ENCODE peak calls at places on chromosome 21, in nine cellular contexts. R is prostate gland, O is testis, Q is lung, C is psoas muscle, X is fibroblast of villous mesenchyme, H is body of pancreas, I is suprapubic skin, N is HCT116. Z is an unnamed sample.
A peak's percentile ranks its signal among the peaks of the same experiment; 100 is the strongest.

GRCh38 chr21:14707265-14708020 is 161.3 kb upstream of the SAMSN1 start:
- DNase-seq in C (no peak), N (no peak), H (no peak), Q (no peak), O (no peak), X (no peak), R (no peak), I (no peak), Z (no peak)

GRCh38 chr21:20311388-20311787 is 686.8 kb upstream of the NCAM2 start:
- DNase-seq in X (no peak), I (no peak), O (no peak), C (no peak), Q (no peak), H (no peak), R (no peak), N (no peak), Z (no peak)

GRCh38 chr21:35423694-35424093 is 374.6 kb upstream of the RUNX1 start:
- DNase-seq in R (no peak), O (no peak), Q (no peak), C (no peak), H (no peak), X (no peak), I (no peak), N (no peak), Z (no peak)

GRCh38 chr21:26445440-26445839 is 127.6 kb downstream of the CYYR1 start:
- DNase-seq in N (no peak), Q (no peak), I (no peak), C (no peak), R (no peak), H (no peak), X (no peak), O (no peak), Z (no peak)

GRCh38 chr21:33943293-33943692 is 27.7 kb upstream of the ATP5PO start:
- DNase-seq in O (no peak), X (no peak), R (no peak), Q (no peak), C (no peak), H (no peak), N (no peak), I (no peak), Z (no peak)

GRCh38 chr21:30443226-30443625 is 3.2 kb downstream of the KRTAP15-1 start:
- DNase-seq in X (no peak), C (no peak), N (no peak), I (no peak), Q (no peak), O (no peak), R (no peak), H (no peak), Z (no peak)

GRCh38 chr21:25571726-25572121 is 35.6 kb downstream of the MRPL39 start:
- DNase-seq in Q (no peak), I (no peak), C (no peak), O (no peak), H (no peak), N (no peak), X (no peak), R (no peak), Z (no peak)

GRCh38 chr21:37087188-37087587 is 14.1 kb downstream of the TTC3 start:
- DNase-seq in C (no peak), I (no peak), O (peak; percentile 51), R (no peak), Q (no peak), X (peak; percentile 75), H (peak; percentile 24), N (peak; percentile 29), Z (no peak)

GRCh38 chr21:33931799-33932390 is 16.3 kb upstream of the ATP5PO start:
- DNase-seq in N (no peak), I (no peak), O (no peak), C (no peak), H (no peak), X (peak; percentile 60), Q (no peak), R (no peak), Z (no peak)

DNA sequence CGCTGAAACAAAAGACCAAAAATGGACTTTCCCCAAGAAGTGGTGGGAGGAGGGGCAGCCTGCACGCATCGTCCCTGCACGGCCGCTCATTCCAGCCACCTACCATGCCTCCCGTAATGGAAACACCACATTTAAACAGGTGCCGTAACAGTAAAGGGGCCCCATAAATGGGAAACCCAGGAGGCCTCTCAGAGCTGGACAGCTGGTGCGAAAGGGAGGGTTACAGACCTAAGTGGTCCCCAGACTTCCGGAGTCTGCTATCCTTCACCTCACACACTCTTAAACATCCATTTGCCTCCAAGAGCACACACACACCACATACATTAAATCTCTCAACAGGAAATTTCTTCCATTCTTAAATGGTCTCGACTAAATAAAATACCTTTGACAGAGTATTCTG is 120.7 kb upstream of the SOD1 start:
- DNase-seq in X (no peak), I (no peak), N (no peak), O (no peak), R (no peak), Q (no peak), H (no peak), C (no peak), Z (no peak)
- TF ChIP-seq CTCF in X (no peak), I (no peak), N (no peak), O (no peak), R (no peak), Q (no peak), H (no peak), C (no peak), Z (no peak)

DNA sequence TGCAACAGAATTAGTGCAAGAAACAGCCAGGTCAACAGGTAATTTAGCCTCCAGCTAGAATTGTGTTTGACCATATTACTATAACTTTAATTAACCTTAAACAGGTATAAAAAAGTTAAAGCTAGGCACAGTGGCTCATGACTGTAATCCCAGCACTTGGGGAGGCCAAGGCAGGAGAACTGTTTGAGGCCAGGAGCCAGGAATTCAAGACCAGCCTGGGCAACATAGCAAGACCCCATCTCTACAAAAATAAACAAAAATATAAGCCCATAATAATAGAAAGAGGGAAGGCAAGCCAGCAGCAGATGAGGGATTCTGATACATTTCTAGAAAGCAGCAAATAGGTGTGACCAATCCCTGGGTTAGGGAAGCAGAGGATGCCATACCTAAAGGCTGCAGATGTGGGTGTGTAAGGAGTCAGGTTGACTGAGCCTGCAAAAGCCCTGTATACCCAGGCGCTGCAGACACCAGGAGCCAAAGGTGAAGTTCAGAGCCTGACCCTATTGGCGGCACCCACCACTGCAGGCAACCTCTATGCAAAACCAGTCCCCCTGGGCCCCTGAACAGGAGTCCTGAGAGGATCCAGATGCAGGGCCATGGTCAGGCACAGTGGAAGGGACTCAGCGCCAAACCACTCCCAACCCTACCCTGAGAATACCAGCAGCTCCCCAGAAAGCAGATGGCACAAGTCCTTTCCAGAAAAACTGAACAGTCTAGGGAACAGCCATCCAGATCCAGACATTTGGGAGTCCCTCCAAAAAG is 19.3 kb upstream of the LSS start:
- DNase-seq in C (no peak), X (no peak), O (no peak), H (no peak), Q (no peak), R (no peak), I (peak; percentile 13), N (no peak), Z (no peak)
- H3K4me3 ChIP-seq in C (no peak overlapping the region), X (no peak overlapping the region), O (no peak overlapping the region), H (no peak overlapping the region), Q (no peak overlapping the region), R (no peak overlapping the region), I (no peak overlapping the region), N (no peak overlapping the region), Z (no peak overlapping the region)

GRCh38 chr21:39474545-39474944 is 22.8 kb downstream of the SH3BGR start:
- DNase-seq in X (no peak), H (no peak), C (no peak), Q (no peak), R (no peak), I (no peak), O (no peak), N (no peak), Z (no peak)

GRCh38 chr21:39472211-39472610 is 20.4 kb downstream of the SH3BGR start:
- DNase-seq in H (no peak), X (no peak), N (no peak), C (no peak), Q (no peak), O (no peak), I (no peak), R (no peak), Z (no peak)

GRCh38 chr21:39471598-39471997 is 19.8 kb downstream of the SH3BGR start:
- DNase-seq in H (no peak), X (no peak), I (no peak), Q (no peak), N (no peak), R (no peak), O (no peak), C (no peak), Z (no peak)

GRCh38 chr21:39467746-39468145 is 16.0 kb downstream of the SH3BGR start:
- DNase-seq in X (no peak), H (no peak), R (no peak), Q (no peak), O (no peak), I (no peak), C (no peak), N (no peak), Z (no peak)

DNA sequence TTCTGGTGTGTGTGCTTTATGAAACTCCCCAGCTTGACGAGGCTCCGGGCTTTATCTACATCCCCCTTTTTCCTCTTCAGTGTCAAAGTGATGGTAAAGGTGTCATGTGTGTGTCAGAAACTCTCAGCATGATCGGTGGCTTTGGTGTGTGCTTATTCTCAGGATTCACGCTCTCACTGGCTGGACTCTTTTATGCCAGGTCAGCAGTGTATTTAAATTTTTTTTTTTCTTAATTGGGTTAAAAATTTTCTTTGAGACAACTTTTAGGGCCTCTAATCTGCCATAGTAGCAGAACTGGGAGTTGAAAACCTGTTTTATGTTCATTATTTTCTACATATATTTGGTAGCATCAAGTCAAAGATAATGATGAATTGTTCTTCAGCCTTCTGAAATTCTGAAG is 21.0 kb downstream of the SH3BGR start:
- DNase-seq in X (no peak), C (no peak), O (no peak), Q (no peak), R (no peak), N (no peak), H (no peak), I (no peak), Z (no peak)
- TF ChIP-seq CTCF in X (no peak), C (no peak), O (no peak), Q (no peak), R (no peak), N (no peak), H (no peak), I (no peak), Z (no peak)

GRCh38 chr21:42245348-42246185 is 26.6 kb downstream of the ABCG1 start:
- DNase-seq in I (no peak), O (peak; percentile 51), Q (no peak), N (no peak), X (peak; percentile 29), R (no peak), H (no peak), C (no peak), Z (no peak)

GRCh38 chr21:42243026-42243425 is 24.1 kb downstream of the ABCG1 start:
- DNase-seq in N (no peak), C (no peak), R (no peak), X (no peak), O (no peak), H (no peak), Q (no peak), I (no peak), Z (no peak)

GRCh38 chr21:42239556-42239955 is 20.6 kb downstream of the ABCG1 start:
- DNase-seq in N (no peak), X (no peak), C (no peak), H (no peak), R (no peak), O (no peak), Q (no peak), I (no peak), Z (no peak)

GRCh38 chr21:42239973-42240372 is 21.0 kb downstream of the ABCG1 start:
- DNase-seq in N (no peak), I (no peak), Q (no peak), X (no peak), R (no peak), O (no peak), C (no peak), H (no peak), Z (no peak)

GRCh38 chr21:42242611-42243010 is 23.7 kb downstream of the ABCG1 start:
- DNase-seq in H (no peak), I (no peak), N (no peak), X (no peak), O (no peak), R (no peak), C (no peak), Q (no peak), Z (no peak)
- H3K4me3 ChIP-seq in H (no peak overlapping the region), I (no peak overlapping the region), N (no peak overlapping the region), X (no peak overlapping the region), O (no peak overlapping the region), R (no peak overlapping the region), C (no peak overlapping the region), Q (no peak overlapping the region), Z (no peak overlapping the region)

Z was measured in GM12864.